ENCODE peak calls at places on chromosomes 4 and X, in six cellular contexts. N is endothelial cell, J is A549, W is fibroblast of mammary gland, A is foreskin fibroblast, P is endodermal cell. B is an unnamed sample.
A peak's percentile ranks its signal among the peaks of the same experiment; 100 is the strongest.

GRCh38 chr4:81685105-81685504 is 213.4 kb upstream of the RASGEF1B start:
- DNase-seq in N (no peak), J (no peak), W (no peak), A (no peak), P (no peak), B (no peak)

GRCh38 chr4:78432896-78433295 is 118.7 kb upstream of the ANXA3 start:
- DNase-seq in N (no peak), J (peak; percentile 1), W (peak; percentile 53), A (peak; percentile 48), P (no peak), B (no peak)

GRCh38 chr4:118034061-118034785 is at the start of gene NDST3:
- DNase-seq in N (peak; percentile 70), J (peak; percentile 44), W (peak; percentile 47), A (peak; percentile 10), P (peak; percentile 88), B (peak; percentile 74)

GRCh38 chrX:119654112-119654531 is 38.8 kb downstream of the SEPTIN6 start:
- DNase-seq in N (no peak), J (no peak), W (peak; percentile 87), A (peak; percentile 40), P (peak; percentile 64), B (peak; percentile 36)

GRCh38 chrX:102517331-102517730 is 792 bp upstream of the TMSB15A start:
- DNase-seq in N (no peak), J (no peak), W (peak; percentile 37), A (no peak), P (no peak), B (no peak)

GRCh38 chrX:27680726-27681125 is 90.6 kb downstream of the DCAF8L2 start:
- DNase-seq in N (no peak), J (no peak), W (peak; percentile 28), A (no peak), P (no peak), B (no peak)

GRCh38 chr4:23877758-23878229 is 12.1 kb downstream of the PPARGC1A start:
- DNase-seq in N (no peak), J (no peak), W (peak; percentile 30), A (no peak), P (no peak), B (no peak)

GRCh38 chrX:1883772-1884171 is 268.9 kb downstream of the ASMT start:
- DNase-seq in N (peak; percentile 26), J (no peak), W (peak; percentile 40), A (no peak), P (no peak), B (no peak)

GRCh38 chr4:2071252-2071911 is 12.3 kb downstream of the NAT8L start:
- DNase-seq in N (no peak), J (no peak), W (no peak), A (no peak), P (peak; percentile 49), B (no peak)

GRCh38 chr4:24248674-24249644 is 335.4 kb downstream of the DHX15 start:
- DNase-seq in N (no peak), J (no peak), W (no peak), A (no peak), P (peak; percentile 20), B (no peak)

GRCh38 chr4:70496231-70496630 is 22.1 kb upstream of the AMTN start:
- DNase-seq in N (no peak), J (no peak), W (no peak), A (no peak), P (no peak), B (no peak)

GRCh38 chrX:50677789-50678188 is 136.2 kb downstream of the SHROOM4 start:
- DNase-seq in N (no peak), J (no peak), W (no peak), A (no peak), P (no peak), B (no peak)

GRCh38 chr4:112942077-112942476 is 107.4 kb upstream of the ANK2 start:
- DNase-seq in N (no peak), J (no peak), W (no peak), A (no peak), P (no peak), B (no peak)

GRCh38 chrX:53071064-53071463 is 11.1 kb upstream of the TSPYL2 start:
- DNase-seq in N (no peak), J (no peak), W (no peak), A (no peak), P (peak; percentile 12), B (no peak)

GRCh38 chr4:180160195-180160985 is 2082.8 kb upstream of the TENM3 start:
- DNase-seq in N (no peak), J (no peak), W (no peak), A (no peak), P (no peak), B (no peak)

GRCh38 chr4:31379364-31379763 is 659.2 kb downstream of the PCDH7 start:
- DNase-seq in N (no peak), J (no peak), W (no peak), A (no peak), P (no peak), B (no peak)

GRCh38 chrX:41350150-41350975 is 16.4 kb downstream of the DDX3X start:
- DNase-seq in N (no peak), J (no peak), W (no peak), A (no peak), P (no peak), B (no peak)

GRCh38 chrX:29496636-29497180 is 718.7 kb upstream of the MAGEB2 start:
- DNase-seq in N (no peak), J (no peak), W (no peak), A (no peak), P (no peak), B (no peak)

GRCh38 chr4:151199496-151200190 is 77.3 kb upstream of the PRSS48 start:
- DNase-seq in N (no peak), J (no peak), W (no peak), A (peak; percentile 48), P (no peak), B (no peak)

GRCh38 chr4:142044271-142044670 is 407.9 kb downstream of the IL15 start:
- DNase-seq in N (no peak), J (no peak), W (peak; percentile 51), A (peak; percentile 67), P (no peak), B (no peak)

GRCh38 chrX:67612231-67612630 is 68.4 kb downstream of the AR start:
- DNase-seq in N (no peak), J (no peak), W (peak; percentile 58), A (peak; percentile 58), P (no peak), B (no peak)

GRCh38 chr4:84493092-84493850 is 5.8 kb downstream of the NKX6-1 start:
- DNase-seq in N (peak; percentile 58), J (no peak), W (peak; percentile 12), A (no peak), P (peak; percentile 88), B (peak; percentile 77)
- TF ChIP-seq CTCF in N (no peak), J (no peak), W (no peak), A (peak; percentile 8), P (peak; percentile 56), B (no peak)

GRCh38 chr4:6701371-6701770 is 7.7 kb downstream of the S100P start:
- DNase-seq in N (peak; percentile 42), J (no peak), W (no peak), A (no peak), P (peak; percentile 91), B (peak; percentile 91)
- TF ChIP-seq CTCF in N (peak; percentile 53), J (no peak), W (peak; percentile 37), A (peak; percentile 14), P (peak; percentile 75), B (peak; percentile 84)

GRCh38 chrX:17328837-17329236 is 46.2 kb upstream of the NHS start:
- DNase-seq in N (no peak), J (no peak), W (no peak), A (no peak), P (no peak), B (no peak)

GRCh38 chrX:17323397-17323796 is 51.6 kb upstream of the NHS start:
- DNase-seq in N (no peak), J (no peak), W (no peak), A (no peak), P (no peak), B (no peak)
- TF ChIP-seq CTCF in N (no peak), J (no peak), W (no peak), A (no peak), P (peak; percentile 48), B (peak; percentile 54)

DNA sequence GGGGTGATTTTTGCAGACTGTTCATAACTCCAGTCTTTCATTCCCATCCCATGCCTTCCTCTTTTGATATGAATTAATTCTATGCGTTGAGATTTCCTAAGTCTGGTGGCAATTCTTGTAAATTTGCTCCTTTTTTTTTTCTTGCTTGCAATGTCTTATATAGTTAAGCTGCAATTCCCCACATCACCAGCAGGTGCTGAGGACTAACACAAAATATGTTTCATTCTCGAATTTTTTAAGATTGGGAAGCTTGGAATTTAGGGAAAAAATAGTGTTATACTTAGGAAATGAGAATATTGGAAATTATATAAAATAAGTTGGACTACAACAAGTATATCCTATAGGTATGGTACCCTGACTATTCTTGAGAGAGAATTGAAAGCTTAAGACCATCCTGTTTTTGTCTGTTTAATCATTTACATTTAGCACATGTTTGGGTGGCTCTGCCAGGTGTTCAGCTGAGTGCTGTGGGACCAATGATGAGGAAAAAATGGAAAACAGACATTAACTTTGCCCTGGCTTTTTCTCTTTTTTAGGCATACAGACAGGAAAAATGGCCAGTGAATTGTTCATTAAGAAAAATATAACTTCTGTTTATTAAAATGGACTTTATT is 30.2 kb downstream of the AFF2 start:
- DNase-seq in N (no peak), J (no peak), W (peak; percentile 35), A (peak; percentile 0), P (no peak), B (no peak)
- TF ChIP-seq CTCF in N (peak; percentile 76), J (no peak), W (peak; percentile 61), A (peak; percentile 42), P (peak; percentile 83), B (peak; percentile 69)

B was measured in H9.